ENCODE peak calls at places on chromosomes 13 and 19, in eight cellular contexts. One of them, this sample, is unnamed.

GRCh38 chr19:38544569-38545315 is 73.0 kb downstream of the MAP4K1 start:
- DNase-seq in effector memory CD8-positive, alpha-beta T cell: peak
- DNase-seq in neural crest cell: no peak
- DNase-seq in heart left ventricle: no peak
- DNase-seq in NCI-H2171: peak
- DNase-seq in fibroblast of mammary gland: no peak
- DNase-seq in stimulated activated CD8-positive, alpha-beta memory T cell treated with anti-CD3 and anti-CD28 coated beads, Interleukin-7, amount 100 ng/mL, for 1 hour: no peak
- DNase-seq in CD4-positive, alpha-beta T cell: no peak
- DNase-seq in this sample: peak

GRCh38 chr19:47711652-47712239 is 1.5 kb upstream of the EHD2 start:
- DNase-seq in heart left ventricle: no peak
- DNase-seq in neural crest cell: no peak
- DNase-seq in stimulated activated CD8-positive, alpha-beta memory T cell treated with anti-CD3 and anti-CD28 coated beads, Interleukin-7, amount 100 ng/mL, for 1 hour: no peak
- DNase-seq in fibroblast of mammary gland: no peak
- DNase-seq in effector memory CD8-positive, alpha-beta T cell: no peak
- DNase-seq in NCI-H2171: no peak
- DNase-seq in CD4-positive, alpha-beta T cell: no peak
- DNase-seq in this sample: no peak

GRCh38 chr13:32246468-32246867 is 68.7 kb downstream of the ZAR1L start:
- DNase-seq in neural crest cell: peak
- DNase-seq in fibroblast of mammary gland: peak
- DNase-seq in heart left ventricle: peak
- DNase-seq in stimulated activated CD8-positive, alpha-beta memory T cell treated with anti-CD3 and anti-CD28 coated beads, Interleukin-7, amount 100 ng/mL, for 1 hour: peak
- DNase-seq in effector memory CD8-positive, alpha-beta T cell: no peak
- DNase-seq in NCI-H2171: no peak
- DNase-seq in CD4-positive, alpha-beta T cell: peak
- DNase-seq in this sample: peak

GRCh38 chr13:106373989-106374572 is 161.4 kb downstream of the EFNB2 start:
- DNase-seq in neural crest cell: no peak
- DNase-seq in stimulated activated CD8-positive, alpha-beta memory T cell treated with anti-CD3 and anti-CD28 coated beads, Interleukin-7, amount 100 ng/mL, for 1 hour: no peak
- DNase-seq in NCI-H2171: no peak
- DNase-seq in effector memory CD8-positive, alpha-beta T cell: no peak
- DNase-seq in fibroblast of mammary gland: peak
- DNase-seq in heart left ventricle: no peak
- DNase-seq in CD4-positive, alpha-beta T cell: no peak
- DNase-seq in this sample: peak

GRCh38 chr13:111915104-111915551 is 151.8 kb upstream of the SOX1 start:
- DNase-seq in neural crest cell: no peak
- DNase-seq in effector memory CD8-positive, alpha-beta T cell: no peak
- DNase-seq in stimulated activated CD8-positive, alpha-beta memory T cell treated with anti-CD3 and anti-CD28 coated beads, Interleukin-7, amount 100 ng/mL, for 1 hour: no peak
- DNase-seq in NCI-H2171: no peak
- DNase-seq in heart left ventricle: no peak
- DNase-seq in CD4-positive, alpha-beta T cell: no peak
- DNase-seq in fibroblast of mammary gland: no peak
- DNase-seq in this sample: no peak

GRCh38 chr19:46753420-46754155 is 7.3 kb upstream of the STRN4 start:
- DNase-seq in fibroblast of mammary gland: peak
- DNase-seq in heart left ventricle: no peak
- DNase-seq in stimulated activated CD8-positive, alpha-beta memory T cell treated with anti-CD3 and anti-CD28 coated beads, Interleukin-7, amount 100 ng/mL, for 1 hour: peak
- DNase-seq in CD4-positive, alpha-beta T cell: peak
- DNase-seq in NCI-H2171: peak
- DNase-seq in effector memory CD8-positive, alpha-beta T cell: peak
- DNase-seq in neural crest cell: peak
- DNase-seq in this sample: no peak

GRCh38 chr13:48222358-48223015 is 10.5 kb upstream of the ITM2B start:
- DNase-seq in neural crest cell: no peak
- DNase-seq in stimulated activated CD8-positive, alpha-beta memory T cell treated with anti-CD3 and anti-CD28 coated beads, Interleukin-7, amount 100 ng/mL, for 1 hour: no peak
- DNase-seq in heart left ventricle: no peak
- DNase-seq in CD4-positive, alpha-beta T cell: no peak
- DNase-seq in fibroblast of mammary gland: peak
- DNase-seq in effector memory CD8-positive, alpha-beta T cell: no peak
- DNase-seq in NCI-H2171: no peak
- DNase-seq in this sample: peak

GRCh38 chr13:29039212-29039611 is 219.1 kb downstream of the MTUS2 start:
- DNase-seq in fibroblast of mammary gland: no peak
- DNase-seq in NCI-H2171: no peak
- DNase-seq in effector memory CD8-positive, alpha-beta T cell: no peak
- DNase-seq in heart left ventricle: no peak
- DNase-seq in CD4-positive, alpha-beta T cell: no peak
- DNase-seq in stimulated activated CD8-positive, alpha-beta memory T cell treated with anti-CD3 and anti-CD28 coated beads, Interleukin-7, amount 100 ng/mL, for 1 hour: no peak
- DNase-seq in neural crest cell: no peak
- DNase-seq in this sample: no peak

GRCh38 chr19:37988758-37989635 is 82.0 kb downstream of the SIPA1L3 start:
- DNase-seq in heart left ventricle: no peak
- DNase-seq in CD4-positive, alpha-beta T cell: no peak
- DNase-seq in stimulated activated CD8-positive, alpha-beta memory T cell treated with anti-CD3 and anti-CD28 coated beads, Interleukin-7, amount 100 ng/mL, for 1 hour: no peak
- DNase-seq in effector memory CD8-positive, alpha-beta T cell: no peak
- DNase-seq in NCI-H2171: no peak
- DNase-seq in neural crest cell: no peak
- DNase-seq in fibroblast of mammary gland: no peak
- DNase-seq in this sample: no peak

GRCh38 chr13:48603375-48603774 is 50.4 kb upstream of the CYSLTR2 start:
- DNase-seq in stimulated activated CD8-positive, alpha-beta memory T cell treated with anti-CD3 and anti-CD28 coated beads, Interleukin-7, amount 100 ng/mL, for 1 hour: no peak
- DNase-seq in NCI-H2171: no peak
- DNase-seq in fibroblast of mammary gland: no peak
- DNase-seq in effector memory CD8-positive, alpha-beta T cell: no peak
- DNase-seq in heart left ventricle: no peak
- DNase-seq in CD4-positive, alpha-beta T cell: no peak
- DNase-seq in neural crest cell: no peak
- DNase-seq in this sample: no peak

This sample was measured in fibroblast of pulmonary artery.